ENCODE peak calls at places on chromosomes 13 and 19, in eight cellular contexts. One of them, this sample, is unnamed.

GRCh38 chr19:34229721-34230120 is 24.6 kb upstream of the GARRE1 start:
- DNase-seq in ELF-1: no peak
- DNase-seq in GM19239: no peak
- DNase-seq in kidney: no peak
- DNase-seq in A549: no peak
- DNase-seq in D341Med: no peak
- DNase-seq in left ventricle myocardium inferior: no peak
- DNase-seq in small intestine: no peak
- DNase-seq in this sample: no peak

GRCh38 chr13:28659611-28659970 is 661 bp downstream of the POMP start:
- DNase-seq in ELF-1: no peak
- DNase-seq in GM19239: peak
- DNase-seq in kidney: no peak
- DNase-seq in A549: no peak
- DNase-seq in D341Med: no peak
- DNase-seq in left ventricle myocardium inferior: no peak
- DNase-seq in small intestine: peak
- DNase-seq in this sample: no peak

GRCh38 chr19:10379880-10380310 is 477 bp downstream of the TYK2 start:
- DNase-seq in ELF-1: no peak
- DNase-seq in GM19239: no peak
- DNase-seq in kidney: no peak
- DNase-seq in A549: no peak
- DNase-seq in D341Med: peak
- DNase-seq in left ventricle myocardium inferior: no peak
- DNase-seq in small intestine: no peak
- DNase-seq in this sample: no peak

GRCh38 chr13:114115191-114115671 is 17.2 kb downstream of the RASA3 start:
- DNase-seq in ELF-1: no peak
- DNase-seq in GM19239: no peak
- DNase-seq in kidney: peak
- DNase-seq in A549: no peak
- DNase-seq in D341Med: no peak
- DNase-seq in left ventricle myocardium inferior: no peak
- DNase-seq in small intestine: peak
- DNase-seq in this sample: no peak

GRCh38 chr19:3642987-3643386 is 16.4 kb upstream of the CACTIN start:
- DNase-seq in ELF-1: peak
- DNase-seq in GM19239: no peak
- DNase-seq in kidney: no peak
- DNase-seq in A549: no peak
- DNase-seq in D341Med: no peak
- DNase-seq in left ventricle myocardium inferior: no peak
- DNase-seq in small intestine: no peak
- DNase-seq in this sample: peak

GRCh38 chr13:28044608-28045007 is 55.8 kb downstream of the FLT3 start:
- DNase-seq in ELF-1: no peak
- DNase-seq in GM19239: no peak
- DNase-seq in kidney: no peak
- DNase-seq in A549: no peak
- DNase-seq in D341Med: no peak
- DNase-seq in left ventricle myocardium inferior: no peak
- DNase-seq in small intestine: no peak
- DNase-seq in this sample: no peak

GRCh38 chr13:50156722-50157121 is 141.5 kb downstream of the KCNRG start:
- DNase-seq in ELF-1: no peak
- DNase-seq in GM19239: no peak
- DNase-seq in kidney: no peak
- DNase-seq in A549: no peak
- DNase-seq in D341Med: no peak
- DNase-seq in left ventricle myocardium inferior: no peak
- DNase-seq in small intestine: no peak
- DNase-seq in this sample: peak

GRCh38 chr19:45526143-45526542 is 18.9 kb downstream of the VASP start:
- DNase-seq in ELF-1: peak
- DNase-seq in GM19239: no peak
- DNase-seq in kidney: peak
- DNase-seq in A549: peak
- DNase-seq in D341Med: peak
- DNase-seq in left ventricle myocardium inferior: peak
- DNase-seq in small intestine: peak
- DNase-seq in this sample: peak

GRCh38 chr19:48992571-48993174 is 436 bp downstream of the GYS1 start:
- DNase-seq in ELF-1: no peak
- DNase-seq in GM19239: no peak
- DNase-seq in kidney: no peak
- DNase-seq in A549: no peak
- DNase-seq in D341Med: peak
- DNase-seq in left ventricle myocardium inferior: no peak
- DNase-seq in small intestine: no peak
- DNase-seq in this sample: no peak

GRCh38 chr13:89923731-89924130 is 1423.8 kb upstream of the MIR17HG start:
- DNase-seq in ELF-1: no peak
- DNase-seq in GM19239: no peak
- DNase-seq in kidney: no peak
- DNase-seq in A549: no peak
- DNase-seq in D341Med: no peak
- DNase-seq in left ventricle myocardium inferior: no peak
- DNase-seq in small intestine: no peak
- DNase-seq in this sample: no peak